ENCODE peak calls at places on chromosomes 6 and 20, in five cellular contexts. One of them, this sample, is unnamed.

GRCh38 chr20:61450549-61450948 is 198.5 kb downstream of the CDH4 start:
- DNase-seq in tibial artery: no peak
- DNase-seq in neural crest cell: no peak
- DNase-seq in choroid plexus epithelial cell: no peak
- DNase-seq in cardiac fibroblast: no peak
- DNase-seq in this sample: no peak

GRCh38 chr6:129210684-129211083 is 327.7 kb downstream of the LAMA2 start:
- DNase-seq in tibial artery: no peak
- DNase-seq in neural crest cell: no peak
- DNase-seq in choroid plexus epithelial cell: no peak
- DNase-seq in cardiac fibroblast: no peak
- DNase-seq in this sample: no peak

GRCh38 chr6:42226251-42227143 is 8.8 kb upstream of the MRPS10 start:
- DNase-seq in tibial artery: no peak
- DNase-seq in neural crest cell: no peak
- DNase-seq in choroid plexus epithelial cell: peak
- DNase-seq in cardiac fibroblast: peak
- DNase-seq in this sample: peak

GRCh38 chr6:155523821-155524238 is 68.2 kb upstream of the NOX3 start:
- DNase-seq in tibial artery: no peak
- DNase-seq in neural crest cell: no peak
- DNase-seq in choroid plexus epithelial cell: peak
- DNase-seq in cardiac fibroblast: no peak
- DNase-seq in this sample: peak

GRCh38 chr6:13413466-13413862 is 73.9 kb downstream of the GFOD1 start:
- DNase-seq in tibial artery: peak
- DNase-seq in neural crest cell: no peak
- DNase-seq in choroid plexus epithelial cell: peak
- DNase-seq in cardiac fibroblast: peak
- DNase-seq in this sample: peak

GRCh38 chr6:33297406-33297955 is 1.3 kb downstream of the RGL2 start:
- DNase-seq in tibial artery: peak
- DNase-seq in neural crest cell: no peak
- DNase-seq in choroid plexus epithelial cell: no peak
- DNase-seq in cardiac fibroblast: no peak
- DNase-seq in this sample: no peak

GRCh38 chr6:147173140-147173539 is 31.1 kb upstream of the STXBP5 start:
- DNase-seq in tibial artery: no peak
- DNase-seq in neural crest cell: no peak
- DNase-seq in choroid plexus epithelial cell: no peak
- DNase-seq in cardiac fibroblast: no peak
- DNase-seq in this sample: no peak

GRCh38 chr6:156402628-156403027 is 374.6 kb upstream of the ARID1B start:
- DNase-seq in tibial artery: no peak
- DNase-seq in neural crest cell: no peak
- DNase-seq in choroid plexus epithelial cell: no peak
- DNase-seq in cardiac fibroblast: no peak
- DNase-seq in this sample: no peak

GRCh38 chr6:47028835-47029360 is 13.2 kb downstream of the ADGRF1 start:
- DNase-seq in tibial artery: no peak
- DNase-seq in neural crest cell: no peak
- DNase-seq in choroid plexus epithelial cell: no peak
- DNase-seq in cardiac fibroblast: no peak
- DNase-seq in this sample: no peak

GRCh38 chr20:47620808-47621805 is 119.4 kb downstream of the NCOA3 start:
- DNase-seq in tibial artery: no peak
- DNase-seq in neural crest cell: no peak
- DNase-seq in choroid plexus epithelial cell: peak
- DNase-seq in cardiac fibroblast: peak
- DNase-seq in this sample: peak

GRCh38 chr20:57122481-57123138 is 143.8 kb downstream of the BMP7 start:
- DNase-seq in tibial artery: no peak
- DNase-seq in neural crest cell: no peak
- DNase-seq in choroid plexus epithelial cell: no peak
- DNase-seq in cardiac fibroblast: no peak
- DNase-seq in this sample: no peak

GRCh38 chr6:5695260-5696245 is 311.2 kb downstream of the NRN1 start:
- DNase-seq in tibial artery: no peak
- DNase-seq in neural crest cell: no peak
- DNase-seq in choroid plexus epithelial cell: peak
- DNase-seq in cardiac fibroblast: peak
- DNase-seq in this sample: peak

GRCh38 chr6:22036267-22036666 is 260.6 kb downstream of the PRL start:
- DNase-seq in tibial artery: no peak
- DNase-seq in neural crest cell: no peak
- DNase-seq in choroid plexus epithelial cell: peak
- DNase-seq in cardiac fibroblast: peak
- DNase-seq in this sample: no peak

GRCh38 chr6:50822078-50822476 is 3.4 kb downstream of the TFAP2B start:
- DNase-seq in tibial artery: no peak
- DNase-seq in neural crest cell: no peak
- DNase-seq in choroid plexus epithelial cell: no peak
- DNase-seq in cardiac fibroblast: no peak
- DNase-seq in this sample: no peak

GRCh38 chr6:136037885-136038460 is 186.5 kb downstream of the PDE7B start:
- DNase-seq in tibial artery: no peak
- DNase-seq in neural crest cell: no peak
- DNase-seq in choroid plexus epithelial cell: peak
- DNase-seq in cardiac fibroblast: peak
- DNase-seq in this sample: peak

GRCh38 chr6:165660881-165661415 is 2.1 kb downstream of the PDE10A start:
- DNase-seq in tibial artery: no peak
- DNase-seq in neural crest cell: no peak
- DNase-seq in choroid plexus epithelial cell: no peak
- DNase-seq in cardiac fibroblast: no peak
- DNase-seq in this sample: no peak

GRCh38 chr6:54519161-54519560 is 210.9 kb downstream of the TINAG start:
- DNase-seq in tibial artery: no peak
- DNase-seq in neural crest cell: no peak
- DNase-seq in choroid plexus epithelial cell: peak
- DNase-seq in cardiac fibroblast: no peak
- DNase-seq in this sample: no peak

GRCh38 chr6:219641-220198 is 72.6 kb upstream of the DUSP22 start:
- DNase-seq in tibial artery: peak
- DNase-seq in neural crest cell: peak
- DNase-seq in choroid plexus epithelial cell: peak
- DNase-seq in cardiac fibroblast: peak
- DNase-seq in this sample: peak

GRCh38 chr6:141969201-141969600 is 163.5 kb upstream of the GJE1 start:
- DNase-seq in tibial artery: no peak
- DNase-seq in neural crest cell: no peak
- DNase-seq in choroid plexus epithelial cell: peak
- DNase-seq in cardiac fibroblast: peak
- DNase-seq in this sample: peak

GRCh38 chr20:62344782-62345181 is 22.3 kb downstream of the LAMA5 start:
- DNase-seq in tibial artery: no peak
- DNase-seq in neural crest cell: no peak
- DNase-seq in choroid plexus epithelial cell: peak
- DNase-seq in cardiac fibroblast: no peak
- DNase-seq in this sample: no peak

GRCh38 chr6:136784910-136785746 is 7.1 kb downstream of the MAP3K5 start:
- DNase-seq in tibial artery: peak
- DNase-seq in neural crest cell: no peak
- DNase-seq in choroid plexus epithelial cell: peak
- DNase-seq in cardiac fibroblast: peak
- DNase-seq in this sample: no peak

GRCh38 chr20:50270569-50270968 is 79.9 kb downstream of the CEBPB start:
- DNase-seq in tibial artery: peak
- DNase-seq in neural crest cell: no peak
- DNase-seq in choroid plexus epithelial cell: no peak
- DNase-seq in cardiac fibroblast: no peak
- DNase-seq in this sample: no peak

GRCh38 chr6:43090557-43090952 is 14.4 kb downstream of the PTK7 start:
- DNase-seq in tibial artery: no peak
- DNase-seq in neural crest cell: no peak
- DNase-seq in choroid plexus epithelial cell: no peak
- DNase-seq in cardiac fibroblast: no peak
- DNase-seq in this sample: no peak

GRCh38 chr20:16846011-16846410 is 97.9 kb downstream of the OTOR start:
- DNase-seq in tibial artery: no peak
- DNase-seq in neural crest cell: no peak
- DNase-seq in choroid plexus epithelial cell: no peak
- DNase-seq in cardiac fibroblast: no peak
- DNase-seq in this sample: no peak

GRCh38 chr6:143405381-143406154 is 44.9 kb downstream of the ADAT2 start:
- DNase-seq in tibial artery: no peak
- DNase-seq in neural crest cell: no peak
- DNase-seq in choroid plexus epithelial cell: peak
- DNase-seq in cardiac fibroblast: peak
- DNase-seq in this sample: peak

GRCh38 chr6:7909323-7910276 is 988 bp downstream of the TXNDC5 start:
- DNase-seq in tibial artery: no peak
- DNase-seq in neural crest cell: peak
- DNase-seq in choroid plexus epithelial cell: peak
- DNase-seq in cardiac fibroblast: peak
- DNase-seq in this sample: peak

GRCh38 chr6:41288025-41288777 is 1.7 kb upstream of the TREM1 start:
- DNase-seq in tibial artery: no peak
- DNase-seq in neural crest cell: no peak
- DNase-seq in choroid plexus epithelial cell: peak
- DNase-seq in cardiac fibroblast: peak
- DNase-seq in this sample: no peak

GRCh38 chr6:39029156-39030011 is 19.2 kb upstream of the GLP1R start:
- DNase-seq in tibial artery: no peak
- DNase-seq in neural crest cell: peak
- DNase-seq in choroid plexus epithelial cell: peak
- DNase-seq in cardiac fibroblast: peak
- DNase-seq in this sample: no peak

GRCh38 chr6:93792751-93793150 is 373.4 kb upstream of the EPHA7 start:
- DNase-seq in tibial artery: no peak
- DNase-seq in neural crest cell: no peak
- DNase-seq in choroid plexus epithelial cell: peak
- DNase-seq in cardiac fibroblast: peak
- DNase-seq in this sample: peak

GRCh38 chr20:20821496-20822260 is 109.2 kb upstream of the RALGAPA2 start:
- DNase-seq in tibial artery: no peak
- DNase-seq in neural crest cell: no peak
- DNase-seq in choroid plexus epithelial cell: no peak
- DNase-seq in cardiac fibroblast: no peak
- DNase-seq in this sample: no peak

GRCh38 chr6:17585766-17586502 is 14.2 kb upstream of the FAM8A1 start:
- DNase-seq in tibial artery: no peak
- DNase-seq in neural crest cell: no peak
- DNase-seq in choroid plexus epithelial cell: peak
- DNase-seq in cardiac fibroblast: no peak
- DNase-seq in this sample: no peak

GRCh38 chr6:168095741-168096250 is 16.8 kb upstream of the FRMD1 start:
- DNase-seq in tibial artery: no peak
- DNase-seq in neural crest cell: no peak
- DNase-seq in choroid plexus epithelial cell: no peak
- DNase-seq in cardiac fibroblast: no peak
- DNase-seq in this sample: no peak

GRCh38 chr6:36334343-36334742 is 2.3 kb downstream of the BNIP5 start:
- DNase-seq in tibial artery: peak
- DNase-seq in neural crest cell: no peak
- DNase-seq in choroid plexus epithelial cell: no peak
- DNase-seq in cardiac fibroblast: no peak
- DNase-seq in this sample: no peak

GRCh38 chr6:2396292-2396691 is 150.9 kb upstream of the GMDS start:
- DNase-seq in tibial artery: no peak
- DNase-seq in neural crest cell: no peak
- DNase-seq in choroid plexus epithelial cell: no peak
- DNase-seq in cardiac fibroblast: no peak
- DNase-seq in this sample: no peak
- TF ChIP-seq CTCF in tibial artery: no peak
- TF ChIP-seq CTCF in neural crest cell: no peak
- TF ChIP-seq CTCF in choroid plexus epithelial cell: peak
- TF ChIP-seq CTCF in cardiac fibroblast: no peak
- TF ChIP-seq CTCF in this sample: no peak

GRCh38 chr6:52536424-52536916 is 40.4 kb downstream of the TRAM2 start:
- DNase-seq in tibial artery: no peak
- DNase-seq in neural crest cell: no peak
- DNase-seq in choroid plexus epithelial cell: no peak
- DNase-seq in cardiac fibroblast: no peak
- DNase-seq in this sample: no peak
- TF ChIP-seq CTCF in tibial artery: no peak
- TF ChIP-seq CTCF in neural crest cell: no peak
- TF ChIP-seq CTCF in choroid plexus epithelial cell: no peak
- TF ChIP-seq CTCF in cardiac fibroblast: no peak
- TF ChIP-seq CTCF in this sample: peak

DNA sequence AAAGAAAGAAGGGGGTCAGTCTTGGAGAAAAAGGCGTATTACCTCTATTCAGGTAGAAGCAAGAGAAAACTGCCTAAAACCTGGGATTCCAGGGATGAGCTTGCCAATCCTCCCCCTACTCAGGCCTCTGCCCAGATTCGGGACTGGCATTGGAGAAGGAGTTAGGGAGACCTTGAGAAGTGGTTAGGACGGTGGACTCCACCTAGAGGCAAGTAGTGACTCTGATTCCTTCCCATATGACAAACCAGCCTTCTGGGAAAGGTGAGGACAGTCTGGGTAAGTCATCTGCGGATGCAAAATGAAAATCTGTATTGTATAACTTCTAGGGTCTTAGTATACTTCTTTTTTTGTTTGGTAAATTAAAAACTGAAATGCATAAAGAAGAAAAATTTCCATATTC is 43.8 kb downstream of the SLX4IP start:
- DNase-seq in tibial artery: no peak
- DNase-seq in neural crest cell: no peak
- DNase-seq in choroid plexus epithelial cell: no peak
- DNase-seq in cardiac fibroblast: no peak
- DNase-seq in this sample: no peak
- TF ChIP-seq CTCF in tibial artery: no peak
- TF ChIP-seq CTCF in neural crest cell: no peak
- TF ChIP-seq CTCF in choroid plexus epithelial cell: peak
- TF ChIP-seq CTCF in cardiac fibroblast: no peak
- TF ChIP-seq CTCF in this sample: no peak

GRCh38 chr6:122931916-122932315 is 64.1 kb upstream of the CLVS2 start:
- DNase-seq in tibial artery: no peak
- DNase-seq in neural crest cell: no peak
- DNase-seq in choroid plexus epithelial cell: no peak
- DNase-seq in cardiac fibroblast: no peak
- DNase-seq in this sample: no peak

DNA sequence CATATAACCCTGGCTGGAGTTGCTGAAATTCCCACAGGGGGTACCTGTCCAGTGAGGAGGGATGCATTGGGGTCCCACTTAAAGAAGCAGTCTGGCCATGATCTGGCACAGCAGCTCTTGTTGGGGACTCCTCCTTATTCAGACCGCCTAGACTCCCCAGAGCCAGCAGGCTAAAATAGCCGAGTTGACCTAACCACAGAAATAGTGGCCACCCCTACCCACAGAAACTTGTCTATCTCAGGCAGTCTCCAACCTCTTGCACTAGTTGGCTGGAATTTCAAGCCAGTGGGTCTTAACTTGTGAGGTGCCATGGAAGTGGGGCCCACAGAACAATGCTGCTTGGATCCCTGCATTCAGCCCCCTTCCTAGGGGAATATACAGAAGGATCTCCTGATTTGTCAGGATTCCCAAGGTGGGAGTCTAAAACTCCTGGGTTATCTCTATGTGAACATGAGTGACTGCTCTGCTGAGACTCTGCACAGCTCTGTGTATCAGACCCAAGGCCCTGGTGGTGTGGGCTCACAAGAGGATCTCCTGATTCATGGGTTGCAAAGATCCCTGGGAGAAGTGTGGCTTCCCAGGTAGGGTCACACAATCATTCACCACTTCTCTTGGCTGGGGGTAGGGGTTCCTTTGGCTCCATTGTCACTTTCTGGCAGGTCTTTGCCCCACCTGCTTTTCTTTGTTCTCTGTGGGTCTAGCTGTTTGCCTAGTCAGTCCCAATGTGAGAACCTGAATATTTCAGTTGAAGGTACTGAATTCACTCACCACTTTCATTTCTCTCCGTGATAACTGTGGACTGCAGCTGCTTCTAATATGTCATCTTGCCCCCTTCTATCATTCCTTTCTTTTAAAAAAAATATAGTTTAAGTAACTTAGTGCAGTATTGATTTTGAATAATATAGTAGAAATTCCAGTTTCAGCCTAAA is 65.5 kb upstream of the CLVS2 start:
- DNase-seq in tibial artery: no peak
- DNase-seq in neural crest cell: no peak
- DNase-seq in choroid plexus epithelial cell: no peak
- DNase-seq in cardiac fibroblast: no peak
- DNase-seq in this sample: no peak
- TF ChIP-seq CTCF in tibial artery: no peak
- TF ChIP-seq CTCF in neural crest cell: no peak
- TF ChIP-seq CTCF in choroid plexus epithelial cell: no peak
- TF ChIP-seq CTCF in cardiac fibroblast: no peak
- TF ChIP-seq CTCF in this sample: no peak